ENCODE peak calls at places on chromosomes 7 and 10, in seven cellular contexts. W, Y, D, N, S, F and G are unnamed samples.

GRCh38 chr10:108166401-108166800 is 1001.9 kb upstream of the SORCS1 start:
- DNase-seq in W (no peak), Y (no peak), D (no peak), N (no peak), S (no peak), F (no peak), G (no peak)

GRCh38 chr10:60048146-60048545 is 141.8 kb upstream of the CCDC6 start:
- DNase-seq in W (peak), Y (no peak), D (no peak), N (peak), S (no peak), F (no peak), G (no peak)

GRCh38 chr10:80144302-80145131 is 12.0 kb downstream of the PLAC9 start:
- DNase-seq in W (no peak), Y (peak), D (no peak), N (no peak), S (peak), F (peak), G (no peak)

GRCh38 chr10:11341253-11341652 is 270.2 kb downstream of the USP6NL start:
- DNase-seq in W (no peak), Y (no peak), D (no peak), N (no peak), S (no peak), F (no peak), G (no peak)

GRCh38 chr10:101297901-101298451 is 56.0 kb upstream of the BTRC start:
- DNase-seq in W (peak), Y (peak), D (peak), N (peak), S (peak), F (peak), G (peak)

GRCh38 chr7:47720141-47720906 is 138.4 kb upstream of the TNS3 start:
- DNase-seq in W (no peak), Y (no peak), D (no peak), N (peak), S (no peak), F (no peak), G (no peak)

GRCh38 chr7:131370523-131370968 is 42.9 kb downstream of the MKLN1 start:
- DNase-seq in W (no peak), Y (peak), D (no peak), N (peak), S (peak), F (no peak), G (no peak)

GRCh38 chr10:110209926-110210662 is 2.7 kb downstream of the MXI1 start:
- DNase-seq in W (peak), Y (peak), D (no peak), N (peak), S (peak), F (no peak), G (no peak)